ENCODE peak calls at places on chromosomes 4 and X, in ten cellular contexts. V is C1 segment of cervical spinal cord, Q is lower leg skin, C is EL, E is hepatocyte, Z is neural crest cell, H is dorsolateral prefrontal cortex, G is substantia nigra, N is SW480, D is AG10803. B is an unnamed sample.

GRCh38 chr4:68885545-68885944 is 66.1 kb downstream of the UGT2A3 start:
- DNase-seq in C (no peak), V (no peak), G (no peak), N (no peak), Q (no peak), H (no peak), E (no peak), D (no peak), Z (no peak), B (no peak)

GRCh38 chrX:40864972-40865371 is 129.6 kb upstream of the MED14 start:
- DNase-seq in V (no peak), E (no peak), H (no peak), G (no peak), C (peak; percentile 57), D (peak; percentile 82), N (no peak), Q (no peak), Z (no peak), B (no peak)

GRCh38 chr4:24230955-24231354 is 341.1 kb upstream of the PPARGC1A start:
- DNase-seq in Q (no peak), V (no peak), E (no peak), N (no peak), H (no peak), D (no peak), G (no peak), C (no peak), Z (no peak), B (no peak)

GRCh38 chrX:155179343-155179997 is 36.8 kb upstream of the VBP1 start:
- DNase-seq in C (no peak), Z (no peak), V (no peak), E (no peak), N (peak; percentile 8), G (no peak), H (no peak), Q (no peak), D (no peak), B (no peak)

GRCh38 chr4:1029957-1030520 is 18.6 kb downstream of the FGFRL1 start:
- DNase-seq in V (no peak), Q (no peak), N (peak; percentile 83), H (no peak), D (no peak), Z (no peak), C (no peak), E (no peak), G (no peak), B (no peak)

GRCh38 chr4:23305026-23305425 is 584.8 kb downstream of the PPARGC1A start:
- DNase-seq in V (no peak), Z (no peak), H (no peak), G (no peak), E (no peak), C (peak; percentile 4), Q (no peak), N (peak; percentile 31), D (no peak), B (no peak)

GRCh38 chr4:23888421-23889319 is 1.2 kb downstream of the PPARGC1A start:
- DNase-seq in N (peak; percentile 35), V (no peak), E (peak; percentile 47), H (peak; percentile 21), C (peak; percentile 46), G (no peak), Z (no peak), Q (no peak), D (peak; percentile 68), B (peak; percentile 65)

GRCh38 chr4:106369456-106370060 is 980 bp upstream of the GIMD1 start:
- DNase-seq in Q (no peak), G (no peak), Z (peak; percentile 20), H (no peak), E (peak; percentile 83), D (peak; percentile 94), N (peak; percentile 38), C (peak; percentile 84), V (no peak), B (peak; percentile 31)

GRCh38 chr4:129428454-129428853 is 332.5 kb downstream of the C4orf33 start:
- DNase-seq in V (no peak), G (no peak), H (no peak), C (no peak), Q (no peak), Z (no peak), D (no peak), N (no peak), E (no peak), B (peak; percentile 17)

GRCh38 chr4:5753766-5754528 is 42.9 kb downstream of the EVC start:
- DNase-seq in E (peak; percentile 19), H (no peak), N (peak; percentile 58), V (no peak), G (no peak), Z (no peak), C (peak; percentile 94), Q (no peak), D (peak; percentile 83), B (no peak)

GRCh38 chr4:163166041-163166579 is 580 bp downstream of the NAF1 start:
- DNase-seq in E (peak; percentile 73), H (peak; percentile 40), D (peak; percentile 32), Z (peak; percentile 37), C (peak; percentile 46), Q (peak; percentile 21), V (peak; percentile 60), G (peak; percentile 41), N (peak; percentile 41), B (no peak)

GRCh38 chrX:28581522-28581921 is 5.7 kb upstream of the IL1RAPL1 start:
- DNase-seq in N (no peak), H (no peak), D (no peak), Q (no peak), C (no peak), E (no peak), G (no peak), V (no peak), Z (no peak), B (no peak)

GRCh38 chr4:156378053-156378665 is 424.5 kb upstream of the CTSO start:
- DNase-seq in E (peak; percentile 58), Z (no peak), C (peak; percentile 61), Q (peak; percentile 17), V (no peak), D (no peak), N (no peak), G (no peak), H (no peak), B (no peak)

GRCh38 chr4:149933883-149934282 is 118.2 kb upstream of the IQCM start:
- DNase-seq in Q (no peak), D (peak; percentile 77), V (no peak), Z (no peak), C (peak; percentile 13), G (no peak), N (no peak), H (no peak), E (no peak), B (no peak)

GRCh38 chr4:75892508-75892907 is 9.7 kb downstream of the PPEF2 start:
- DNase-seq in C (no peak), N (no peak), E (no peak), Q (no peak), Z (no peak), H (no peak), V (no peak), D (no peak), G (no peak), B (no peak)

GRCh38 chr4:115219315-115219840 is 106.0 kb upstream of the NDST4 start:
- DNase-seq in Q (no peak), N (no peak), V (no peak), E (no peak), G (no peak), D (no peak), C (no peak), H (no peak), Z (no peak), B (no peak)

GRCh38 chrX:10004832-10005475 is 37.8 kb downstream of the CLDN34 start:
- DNase-seq in D (no peak), G (no peak), Z (no peak), Q (no peak), C (no peak), N (no peak), H (no peak), V (no peak), E (no peak), B (no peak)

GRCh38 chrX:44431206-44431605 is 87.7 kb upstream of the EFHC2 start:
- DNase-seq in C (peak; percentile 25), D (peak; percentile 4), Z (no peak), V (no peak), N (peak; percentile 16), E (peak; percentile 9), H (no peak), Q (no peak), G (no peak), B (no peak)

GRCh38 chr4:147801820-147802219 is 69.9 kb downstream of the ARHGAP10 start:
- DNase-seq in N (no peak), D (no peak), G (no peak), H (no peak), Q (no peak), E (no peak), Z (no peak), C (no peak), V (no peak), B (peak; percentile 54)

GRCh38 chr4:176902710-176903323 is 110.1 kb upstream of the VEGFC start:
- DNase-seq in D (peak; percentile 95), Q (no peak), E (no peak), H (no peak), C (peak; percentile 91), Z (no peak), V (no peak), G (no peak), N (no peak), B (no peak)

GRCh38 chrX:129769467-129770154 is 10.1 kb upstream of the SASH3 start:
- DNase-seq in G (no peak), H (no peak), V (no peak), D (no peak), Q (no peak), Z (no peak), C (no peak), N (peak; percentile 90), E (no peak), B (no peak)

GRCh38 chr4:3612275-3612674 is 80.1 kb upstream of the LRPAP1 start:
- DNase-seq in Q (no peak), H (no peak), C (no peak), N (no peak), V (no peak), Z (no peak), E (no peak), D (no peak), G (no peak), B (no peak)

GRCh38 chr4:125283702-125284279 is 31.0 kb upstream of the FAT4 start:
- DNase-seq in E (peak; percentile 8), H (no peak), V (no peak), Z (no peak), Q (no peak), N (peak; percentile 23), C (peak; percentile 42), G (no peak), D (peak; percentile 46), B (peak; percentile 32)